ENCODE peak calls at places on chromosomes 6 and 20, in six cellular contexts. One of them, this sample, is unnamed.

GRCh38 chr6:148455674-148456559 is 113.3 kb downstream of the SASH1 start:
- DNase-seq in CD8-positive, alpha-beta memory T cell: no peak
- DNase-seq in neuronal stem cell: no peak
- DNase-seq in upper lobe of right lung: no peak
- DNase-seq in endothelial cell: no peak
- DNase-seq in neural progenitor cell: peak
- DNase-seq in this sample: no peak

GRCh38 chr6:160973311-160973710 is 18.3 kb upstream of the MAP3K4 start:
- DNase-seq in upper lobe of right lung: no peak
- DNase-seq in endothelial cell: no peak
- DNase-seq in neuronal stem cell: no peak
- DNase-seq in CD8-positive, alpha-beta memory T cell: no peak
- DNase-seq in neural progenitor cell: no peak
- DNase-seq in this sample: no peak

GRCh38 chr6:89044988-89045387 is 35.6 kb upstream of the PNRC1 start:
- DNase-seq in neuronal stem cell: no peak
- DNase-seq in upper lobe of right lung: no peak
- DNase-seq in neural progenitor cell: no peak
- DNase-seq in endothelial cell: no peak
- DNase-seq in CD8-positive, alpha-beta memory T cell: no peak
- DNase-seq in this sample: no peak

GRCh38 chr20:34977365-34978091 is 21.9 kb downstream of the MYH7B start:
- DNase-seq in endothelial cell: no peak
- DNase-seq in upper lobe of right lung: no peak
- DNase-seq in neuronal stem cell: no peak
- DNase-seq in CD8-positive, alpha-beta memory T cell: no peak
- DNase-seq in neural progenitor cell: no peak
- DNase-seq in this sample: no peak

GRCh38 chr20:34390769-34391447 is 27.8 kb downstream of the ITCH start:
- DNase-seq in upper lobe of right lung: peak
- DNase-seq in endothelial cell: no peak
- DNase-seq in neural progenitor cell: no peak
- DNase-seq in neuronal stem cell: no peak
- DNase-seq in CD8-positive, alpha-beta memory T cell: no peak
- DNase-seq in this sample: no peak

GRCh38 chr6:155388546-155388945 is 67.1 kb downstream of the NOX3 start:
- DNase-seq in neural progenitor cell: no peak
- DNase-seq in upper lobe of right lung: no peak
- DNase-seq in neuronal stem cell: no peak
- DNase-seq in CD8-positive, alpha-beta memory T cell: no peak
- DNase-seq in endothelial cell: no peak
- DNase-seq in this sample: no peak

GRCh38 chr6:127302728-127303675 is 36.3 kb downstream of the RNF146 start:
- DNase-seq in neuronal stem cell: no peak
- DNase-seq in CD8-positive, alpha-beta memory T cell: peak
- DNase-seq in neural progenitor cell: peak
- DNase-seq in upper lobe of right lung: no peak
- DNase-seq in endothelial cell: peak
- DNase-seq in this sample: no peak

GRCh38 chr6:80938131-80938530 is 814.4 kb downstream of the TENT5A start:
- DNase-seq in endothelial cell: no peak
- DNase-seq in neuronal stem cell: no peak
- DNase-seq in CD8-positive, alpha-beta memory T cell: no peak
- DNase-seq in upper lobe of right lung: no peak
- DNase-seq in neural progenitor cell: no peak
- DNase-seq in this sample: no peak

GRCh38 chr20:45780159-45780558 is 11.5 kb downstream of the WFDC3 start:
- DNase-seq in endothelial cell: no peak
- DNase-seq in CD8-positive, alpha-beta memory T cell: no peak
- DNase-seq in upper lobe of right lung: no peak
- DNase-seq in neuronal stem cell: no peak
- DNase-seq in neural progenitor cell: no peak
- DNase-seq in this sample: no peak

GRCh38 chr6:77368660-77369313 is 94.5 kb downstream of the HTR1B start:
- DNase-seq in endothelial cell: peak
- DNase-seq in CD8-positive, alpha-beta memory T cell: no peak
- DNase-seq in upper lobe of right lung: peak
- DNase-seq in neuronal stem cell: no peak
- DNase-seq in neural progenitor cell: peak
- DNase-seq in this sample: peak

GRCh38 chr6:147578883-147579282 is 70.4 kb downstream of the SAMD5 start:
- DNase-seq in neural progenitor cell: no peak
- DNase-seq in endothelial cell: no peak
- DNase-seq in CD8-positive, alpha-beta memory T cell: no peak
- DNase-seq in upper lobe of right lung: no peak
- DNase-seq in neuronal stem cell: no peak
- DNase-seq in this sample: no peak

GRCh38 chr6:108524528-108525218 is 36.0 kb upstream of the FOXO3 start:
- DNase-seq in neural progenitor cell: peak
- DNase-seq in neuronal stem cell: no peak
- DNase-seq in endothelial cell: no peak
- DNase-seq in upper lobe of right lung: no peak
- DNase-seq in CD8-positive, alpha-beta memory T cell: no peak
- DNase-seq in this sample: no peak

GRCh38 chr6:54020311-54020710 is 90.9 kb upstream of the MLIP start:
- DNase-seq in endothelial cell: no peak
- DNase-seq in neuronal stem cell: no peak
- DNase-seq in CD8-positive, alpha-beta memory T cell: no peak
- DNase-seq in upper lobe of right lung: no peak
- DNase-seq in neural progenitor cell: no peak
- DNase-seq in this sample: no peak

GRCh38 chr20:42652261-42652660 is 537.4 kb downstream of the PTPRT start:
- DNase-seq in endothelial cell: no peak
- DNase-seq in neural progenitor cell: no peak
- DNase-seq in neuronal stem cell: no peak
- DNase-seq in CD8-positive, alpha-beta memory T cell: no peak
- DNase-seq in upper lobe of right lung: no peak
- DNase-seq in this sample: no peak

GRCh38 chr20:38589351-38589750 is 8.4 kb downstream of the ADIG start:
- DNase-seq in endothelial cell: no peak
- DNase-seq in neural progenitor cell: no peak
- DNase-seq in upper lobe of right lung: no peak
- DNase-seq in CD8-positive, alpha-beta memory T cell: no peak
- DNase-seq in neuronal stem cell: no peak
- DNase-seq in this sample: no peak

GRCh38 chr20:61057313-61058171 is 194.5 kb upstream of the CDH4 start:
- DNase-seq in neuronal stem cell: no peak
- DNase-seq in neural progenitor cell: no peak
- DNase-seq in CD8-positive, alpha-beta memory T cell: no peak
- DNase-seq in endothelial cell: no peak
- DNase-seq in upper lobe of right lung: no peak
- DNase-seq in this sample: no peak

GRCh38 chr6:143581835-143582480 is 70.4 kb upstream of the FUCA2 start:
- DNase-seq in CD8-positive, alpha-beta memory T cell: no peak
- DNase-seq in endothelial cell: no peak
- DNase-seq in upper lobe of right lung: no peak
- DNase-seq in neural progenitor cell: no peak
- DNase-seq in neuronal stem cell: no peak
- DNase-seq in this sample: no peak

GRCh38 chr20:53734006-53734688 is 140.5 kb upstream of the ZNF217 start:
- DNase-seq in neural progenitor cell: peak
- DNase-seq in endothelial cell: no peak
- DNase-seq in CD8-positive, alpha-beta memory T cell: no peak
- DNase-seq in neuronal stem cell: no peak
- DNase-seq in upper lobe of right lung: no peak
- DNase-seq in this sample: no peak

GRCh38 chr20:8454137-8454712 is 322.2 kb downstream of the PLCB1 start:
- DNase-seq in upper lobe of right lung: no peak
- DNase-seq in endothelial cell: no peak
- DNase-seq in CD8-positive, alpha-beta memory T cell: no peak
- DNase-seq in neuronal stem cell: peak
- DNase-seq in neural progenitor cell: peak
- DNase-seq in this sample: no peak

GRCh38 chr6:3206339-3207015 is 21.0 kb downstream of the TUBB2B start:
- DNase-seq in neural progenitor cell: no peak
- DNase-seq in neuronal stem cell: no peak
- DNase-seq in endothelial cell: no peak
- DNase-seq in CD8-positive, alpha-beta memory T cell: no peak
- DNase-seq in upper lobe of right lung: no peak
- DNase-seq in this sample: no peak

GRCh38 chr6:154893927-154894326 is 101.2 kb upstream of the TIAM2 start:
- DNase-seq in upper lobe of right lung: no peak
- DNase-seq in neuronal stem cell: no peak
- DNase-seq in neural progenitor cell: no peak
- DNase-seq in CD8-positive, alpha-beta memory T cell: no peak
- DNase-seq in endothelial cell: no peak
- DNase-seq in this sample: no peak

GRCh38 chr20:46348972-46349741 is 40.9 kb upstream of the CDH22 start:
- DNase-seq in neural progenitor cell: peak
- DNase-seq in endothelial cell: peak
- DNase-seq in CD8-positive, alpha-beta memory T cell: peak
- DNase-seq in neuronal stem cell: peak
- DNase-seq in upper lobe of right lung: no peak
- DNase-seq in this sample: peak

GRCh38 chr6:28587011-28587745 is 61.5 kb downstream of the GPX5 start:
- DNase-seq in CD8-positive, alpha-beta memory T cell: peak
- DNase-seq in neural progenitor cell: peak
- DNase-seq in neuronal stem cell: no peak
- DNase-seq in endothelial cell: peak
- DNase-seq in upper lobe of right lung: peak
- DNase-seq in this sample: peak

GRCh38 chr6:31094389-31094881 is 17.9 kb downstream of the C6orf15 start:
- DNase-seq in upper lobe of right lung: no peak
- DNase-seq in endothelial cell: no peak
- DNase-seq in neural progenitor cell: no peak
- DNase-seq in neuronal stem cell: no peak
- DNase-seq in CD8-positive, alpha-beta memory T cell: peak
- DNase-seq in this sample: no peak

GRCh38 chr20:58721951-58722371 is 29.4 kb downstream of the NPEPL1 start:
- DNase-seq in upper lobe of right lung: peak
- DNase-seq in CD8-positive, alpha-beta memory T cell: no peak
- DNase-seq in endothelial cell: no peak
- DNase-seq in neuronal stem cell: no peak
- DNase-seq in neural progenitor cell: no peak
- DNase-seq in this sample: no peak

GRCh38 chr20:11195899-11196558 is 522.2 kb upstream of the JAG1 start:
- DNase-seq in upper lobe of right lung: no peak
- DNase-seq in CD8-positive, alpha-beta memory T cell: no peak
- DNase-seq in neuronal stem cell: no peak
- DNase-seq in endothelial cell: no peak
- DNase-seq in neural progenitor cell: no peak
- DNase-seq in this sample: no peak

GRCh38 chr6:5334341-5334740 is 73.0 kb downstream of the FARS2 start:
- DNase-seq in upper lobe of right lung: no peak
- DNase-seq in neuronal stem cell: no peak
- DNase-seq in endothelial cell: no peak
- DNase-seq in neural progenitor cell: no peak
- DNase-seq in CD8-positive, alpha-beta memory T cell: no peak
- DNase-seq in this sample: no peak

GRCh38 chr20:33791959-33792597 is 19.1 kb upstream of the CHMP4B start:
- DNase-seq in endothelial cell: peak
- DNase-seq in neuronal stem cell: no peak
- DNase-seq in CD8-positive, alpha-beta memory T cell: peak
- DNase-seq in upper lobe of right lung: peak
- DNase-seq in neural progenitor cell: peak
- DNase-seq in this sample: peak

GRCh38 chr20:29497261-29497671 is 1760.2 kb upstream of the DEFB115 start:
- DNase-seq in neural progenitor cell: no peak
- DNase-seq in endothelial cell: no peak
- DNase-seq in neuronal stem cell: no peak
- DNase-seq in CD8-positive, alpha-beta memory T cell: peak
- DNase-seq in upper lobe of right lung: peak
- DNase-seq in this sample: no peak

GRCh38 chr20:9028419-9028818 is 40.5 kb upstream of the PLCB4 start:
- DNase-seq in neural progenitor cell: no peak
- DNase-seq in upper lobe of right lung: no peak
- DNase-seq in CD8-positive, alpha-beta memory T cell: no peak
- DNase-seq in neuronal stem cell: no peak
- DNase-seq in endothelial cell: no peak
- DNase-seq in this sample: no peak

GRCh38 chr6:137309078-137309762 is 90.0 kb upstream of the IFNGR1 start:
- DNase-seq in upper lobe of right lung: peak
- DNase-seq in neural progenitor cell: no peak
- DNase-seq in endothelial cell: no peak
- DNase-seq in neuronal stem cell: no peak
- DNase-seq in CD8-positive, alpha-beta memory T cell: no peak
- DNase-seq in this sample: peak

GRCh38 chr6:44237021-44237812 is 9.7 kb upstream of the HSP90AB1 start:
- DNase-seq in neuronal stem cell: no peak
- DNase-seq in CD8-positive, alpha-beta memory T cell: no peak
- DNase-seq in upper lobe of right lung: peak
- DNase-seq in neural progenitor cell: peak
- DNase-seq in endothelial cell: peak
- DNase-seq in this sample: peak

GRCh38 chr6:21219241-21219640 is 374.3 kb upstream of the SOX4 start:
- DNase-seq in neural progenitor cell: no peak
- DNase-seq in endothelial cell: no peak
- DNase-seq in CD8-positive, alpha-beta memory T cell: no peak
- DNase-seq in upper lobe of right lung: no peak
- DNase-seq in neuronal stem cell: no peak
- DNase-seq in this sample: no peak

GRCh38 chr6:134420638-134421181 is 102.8 kb upstream of the SGK1 start:
- DNase-seq in neuronal stem cell: no peak
- DNase-seq in neural progenitor cell: no peak
- DNase-seq in endothelial cell: no peak
- DNase-seq in CD8-positive, alpha-beta memory T cell: no peak
- DNase-seq in upper lobe of right lung: no peak
- DNase-seq in this sample: no peak

GRCh38 chr20:5090191-5090590 is 29.6 kb downstream of the PCNA start:
- DNase-seq in upper lobe of right lung: no peak
- DNase-seq in neural progenitor cell: no peak
- DNase-seq in CD8-positive, alpha-beta memory T cell: peak
- DNase-seq in neuronal stem cell: no peak
- DNase-seq in endothelial cell: peak
- DNase-seq in this sample: no peak

GRCh38 chr6:111776236-111777189 is 96.7 kb downstream of the FYN start:
- DNase-seq in neuronal stem cell: no peak
- DNase-seq in upper lobe of right lung: no peak
- DNase-seq in CD8-positive, alpha-beta memory T cell: no peak
- DNase-seq in endothelial cell: no peak
- DNase-seq in neural progenitor cell: no peak
- DNase-seq in this sample: no peak

GRCh38 chr6:157893238-157893637 is 70.2 kb downstream of the SNX9 start:
- DNase-seq in endothelial cell: no peak
- DNase-seq in neural progenitor cell: no peak
- DNase-seq in neuronal stem cell: no peak
- DNase-seq in upper lobe of right lung: no peak
- DNase-seq in CD8-positive, alpha-beta memory T cell: peak
- DNase-seq in this sample: no peak

GRCh38 chr6:74001091-74001490 is 305.1 kb downstream of the CD109 start:
- DNase-seq in CD8-positive, alpha-beta memory T cell: no peak
- DNase-seq in neuronal stem cell: no peak
- DNase-seq in neural progenitor cell: no peak
- DNase-seq in upper lobe of right lung: no peak
- DNase-seq in endothelial cell: no peak
- DNase-seq in this sample: no peak

This sample was measured in nephron progenitor cell.